ENCODE peak calls at places on chromosome 19, in five cellular contexts. One of them, this sample, is unnamed.

GRCh38 chr19:51948979-51949378 is 21.7 kb downstream of the ZNF613 start:
- DNase-seq in stimulated activated CD4-positive, alpha-beta T cell treated with anti-CD3 and anti-CD28 coated beads, Interleukin-2, amount 100 ng/mL, for 24 hours: no peak
- DNase-seq in aorta: peak
- DNase-seq in stomach: no peak
- DNase-seq in progenitor cell of endocrine pancreas: no peak
- DNase-seq in this sample: no peak

GRCh38 chr19:39792999-39793546 is 14.4 kb downstream of the LEUTX start:
- DNase-seq in stimulated activated CD4-positive, alpha-beta T cell treated with anti-CD3 and anti-CD28 coated beads, Interleukin-2, amount 100 ng/mL, for 24 hours: peak
- DNase-seq in aorta: peak
- DNase-seq in stomach: peak
- DNase-seq in progenitor cell of endocrine pancreas: peak
- DNase-seq in this sample: peak

GRCh38 chr19:35241417-35241816 is 7.4 kb upstream of the LSR start:
- DNase-seq in stimulated activated CD4-positive, alpha-beta T cell treated with anti-CD3 and anti-CD28 coated beads, Interleukin-2, amount 100 ng/mL, for 24 hours: no peak
- DNase-seq in aorta: no peak
- DNase-seq in stomach: no peak
- DNase-seq in progenitor cell of endocrine pancreas: no peak
- DNase-seq in this sample: no peak

GRCh38 chr19:2582984-2583956 is 107.3 kb downstream of the GADD45B start:
- DNase-seq in stimulated activated CD4-positive, alpha-beta T cell treated with anti-CD3 and anti-CD28 coated beads, Interleukin-2, amount 100 ng/mL, for 24 hours: no peak
- DNase-seq in aorta: peak
- DNase-seq in stomach: no peak
- DNase-seq in progenitor cell of endocrine pancreas: no peak
- DNase-seq in this sample: no peak

GRCh38 chr19:50705422-50706019 is 14.1 kb downstream of the SHANK1 start:
- DNase-seq in stimulated activated CD4-positive, alpha-beta T cell treated with anti-CD3 and anti-CD28 coated beads, Interleukin-2, amount 100 ng/mL, for 24 hours: peak
- DNase-seq in aorta: no peak
- DNase-seq in stomach: no peak
- DNase-seq in progenitor cell of endocrine pancreas: no peak
- DNase-seq in this sample: peak

GRCh38 chr19:33214621-33215020 is 11.0 kb downstream of the SLC7A10 start:
- DNase-seq in stimulated activated CD4-positive, alpha-beta T cell treated with anti-CD3 and anti-CD28 coated beads, Interleukin-2, amount 100 ng/mL, for 24 hours: no peak
- DNase-seq in aorta: no peak
- DNase-seq in stomach: no peak
- DNase-seq in progenitor cell of endocrine pancreas: no peak
- DNase-seq in this sample: peak

GRCh38 chr19:29450306-29450705 is 75.5 kb upstream of the VSTM2B start:
- DNase-seq in stimulated activated CD4-positive, alpha-beta T cell treated with anti-CD3 and anti-CD28 coated beads, Interleukin-2, amount 100 ng/mL, for 24 hours: no peak
- DNase-seq in aorta: no peak
- DNase-seq in stomach: no peak
- DNase-seq in progenitor cell of endocrine pancreas: no peak
- DNase-seq in this sample: no peak

GRCh38 chr19:5480427-5480836 is 25.2 kb downstream of the ZNRF4 start:
- DNase-seq in stimulated activated CD4-positive, alpha-beta T cell treated with anti-CD3 and anti-CD28 coated beads, Interleukin-2, amount 100 ng/mL, for 24 hours: peak
- DNase-seq in aorta: no peak
- DNase-seq in stomach: peak
- DNase-seq in progenitor cell of endocrine pancreas: no peak
- DNase-seq in this sample: peak

GRCh38 chr19:29263305-29264080 is 50.5 kb upstream of the UQCRFS1 start:
- DNase-seq in stimulated activated CD4-positive, alpha-beta T cell treated with anti-CD3 and anti-CD28 coated beads, Interleukin-2, amount 100 ng/mL, for 24 hours: peak
- DNase-seq in aorta: no peak
- DNase-seq in stomach: peak
- DNase-seq in progenitor cell of endocrine pancreas: peak
- DNase-seq in this sample: peak

GRCh38 chr19:28700176-28700575 is 512.8 kb downstream of the UQCRFS1 start:
- DNase-seq in stimulated activated CD4-positive, alpha-beta T cell treated with anti-CD3 and anti-CD28 coated beads, Interleukin-2, amount 100 ng/mL, for 24 hours: no peak
- DNase-seq in aorta: no peak
- DNase-seq in stomach: no peak
- DNase-seq in progenitor cell of endocrine pancreas: no peak
- DNase-seq in this sample: no peak

GRCh38 chr19:9061879-9062278 is 25.0 kb upstream of the OR1M1 start:
- DNase-seq in stimulated activated CD4-positive, alpha-beta T cell treated with anti-CD3 and anti-CD28 coated beads, Interleukin-2, amount 100 ng/mL, for 24 hours: no peak
- DNase-seq in aorta: no peak
- DNase-seq in stomach: no peak
- DNase-seq in progenitor cell of endocrine pancreas: no peak
- DNase-seq in this sample: no peak

GRCh38 chr19:44401108-44401786 is at the start of gene ZNF285:
- DNase-seq in stimulated activated CD4-positive, alpha-beta T cell treated with anti-CD3 and anti-CD28 coated beads, Interleukin-2, amount 100 ng/mL, for 24 hours: peak
- DNase-seq in aorta: peak
- DNase-seq in stomach: peak
- DNase-seq in progenitor cell of endocrine pancreas: peak
- DNase-seq in this sample: peak

GRCh38 chr19:2962018-2962670 is 15.2 kb upstream of the TLE6 start:
- DNase-seq in stimulated activated CD4-positive, alpha-beta T cell treated with anti-CD3 and anti-CD28 coated beads, Interleukin-2, amount 100 ng/mL, for 24 hours: peak
- DNase-seq in aorta: no peak
- DNase-seq in stomach: peak
- DNase-seq in progenitor cell of endocrine pancreas: peak
- DNase-seq in this sample: peak

GRCh38 chr19:7965259-7965841 is 21.9 kb upstream of the TIMM44 start:
- DNase-seq in stimulated activated CD4-positive, alpha-beta T cell treated with anti-CD3 and anti-CD28 coated beads, Interleukin-2, amount 100 ng/mL, for 24 hours: no peak
- DNase-seq in aorta: no peak
- DNase-seq in stomach: no peak
- DNase-seq in progenitor cell of endocrine pancreas: no peak
- DNase-seq in this sample: no peak

GRCh38 chr19:38838208-38838985 is 6.8 kb upstream of the ECH1 start:
- DNase-seq in stimulated activated CD4-positive, alpha-beta T cell treated with anti-CD3 and anti-CD28 coated beads, Interleukin-2, amount 100 ng/mL, for 24 hours: peak
- DNase-seq in aorta: no peak
- DNase-seq in stomach: peak
- DNase-seq in progenitor cell of endocrine pancreas: no peak
- DNase-seq in this sample: peak

GRCh38 chr19:17778621-17779280 is 16.2 kb upstream of the B3GNT3 start:
- DNase-seq in stimulated activated CD4-positive, alpha-beta T cell treated with anti-CD3 and anti-CD28 coated beads, Interleukin-2, amount 100 ng/mL, for 24 hours: no peak
- DNase-seq in aorta: no peak
- DNase-seq in stomach: no peak
- DNase-seq in progenitor cell of endocrine pancreas: no peak
- DNase-seq in this sample: no peak

GRCh38 chr19:3324405-3324856 is 42.0 kb upstream of the NFIC start:
- DNase-seq in stimulated activated CD4-positive, alpha-beta T cell treated with anti-CD3 and anti-CD28 coated beads, Interleukin-2, amount 100 ng/mL, for 24 hours: peak
- DNase-seq in aorta: peak
- DNase-seq in stomach: peak
- DNase-seq in progenitor cell of endocrine pancreas: peak
- DNase-seq in this sample: peak

GRCh38 chr19:41330476-41330875 is 20.5 kb downstream of the CCDC97 start:
- DNase-seq in stimulated activated CD4-positive, alpha-beta T cell treated with anti-CD3 and anti-CD28 coated beads, Interleukin-2, amount 100 ng/mL, for 24 hours: no peak
- DNase-seq in aorta: no peak
- DNase-seq in stomach: no peak
- DNase-seq in progenitor cell of endocrine pancreas: no peak
- DNase-seq in this sample: no peak

GRCh38 chr19:7497292-7497691 is 8.5 kb upstream of the PEX11G start:
- DNase-seq in stimulated activated CD4-positive, alpha-beta T cell treated with anti-CD3 and anti-CD28 coated beads, Interleukin-2, amount 100 ng/mL, for 24 hours: no peak
- DNase-seq in aorta: no peak
- DNase-seq in stomach: no peak
- DNase-seq in progenitor cell of endocrine pancreas: no peak
- DNase-seq in this sample: peak

GRCh38 chr19:12913871-12914690 is 5.0 kb downstream of the SYCE2 start:
- DNase-seq in stimulated activated CD4-positive, alpha-beta T cell treated with anti-CD3 and anti-CD28 coated beads, Interleukin-2, amount 100 ng/mL, for 24 hours: peak
- DNase-seq in aorta: no peak
- DNase-seq in stomach: no peak
- DNase-seq in progenitor cell of endocrine pancreas: no peak
- DNase-seq in this sample: no peak

GRCh38 chr19:2361259-2362038 is 1.4 kb downstream of the TMPRSS9 start:
- DNase-seq in stimulated activated CD4-positive, alpha-beta T cell treated with anti-CD3 and anti-CD28 coated beads, Interleukin-2, amount 100 ng/mL, for 24 hours: no peak
- DNase-seq in aorta: no peak
- DNase-seq in stomach: no peak
- DNase-seq in progenitor cell of endocrine pancreas: no peak
- DNase-seq in this sample: no peak

GRCh38 chr19:35519291-35519690 is 5.8 kb upstream of the DMKN start:
- DNase-seq in stimulated activated CD4-positive, alpha-beta T cell treated with anti-CD3 and anti-CD28 coated beads, Interleukin-2, amount 100 ng/mL, for 24 hours: no peak
- DNase-seq in aorta: no peak
- DNase-seq in stomach: no peak
- DNase-seq in progenitor cell of endocrine pancreas: no peak
- DNase-seq in this sample: peak

GRCh38 chr19:45876411-45877197 is 9.3 kb downstream of the IRF2BP1 start:
- DNase-seq in stimulated activated CD4-positive, alpha-beta T cell treated with anti-CD3 and anti-CD28 coated beads, Interleukin-2, amount 100 ng/mL, for 24 hours: peak
- DNase-seq in aorta: no peak
- DNase-seq in stomach: peak
- DNase-seq in progenitor cell of endocrine pancreas: peak
- DNase-seq in this sample: no peak

GRCh38 chr19:13585512-13585911 is 79.2 kb upstream of the CACNA1A start:
- DNase-seq in stimulated activated CD4-positive, alpha-beta T cell treated with anti-CD3 and anti-CD28 coated beads, Interleukin-2, amount 100 ng/mL, for 24 hours: no peak
- DNase-seq in aorta: no peak
- DNase-seq in stomach: no peak
- DNase-seq in progenitor cell of endocrine pancreas: no peak
- DNase-seq in this sample: no peak

GRCh38 chr19:45902651-45903625 is 525 bp upstream of the MYPOP start:
- DNase-seq in stimulated activated CD4-positive, alpha-beta T cell treated with anti-CD3 and anti-CD28 coated beads, Interleukin-2, amount 100 ng/mL, for 24 hours: peak
- DNase-seq in aorta: peak
- DNase-seq in stomach: peak
- DNase-seq in progenitor cell of endocrine pancreas: peak
- DNase-seq in this sample: peak

GRCh38 chr19:33865306-33865705 is 68.6 kb downstream of the KCTD15 start:
- DNase-seq in stimulated activated CD4-positive, alpha-beta T cell treated with anti-CD3 and anti-CD28 coated beads, Interleukin-2, amount 100 ng/mL, for 24 hours: no peak
- DNase-seq in aorta: no peak
- DNase-seq in stomach: no peak
- DNase-seq in progenitor cell of endocrine pancreas: no peak
- DNase-seq in this sample: no peak

GRCh38 chr19:51372649-51373504 is at the start of gene NKG7:
- DNase-seq in stimulated activated CD4-positive, alpha-beta T cell treated with anti-CD3 and anti-CD28 coated beads, Interleukin-2, amount 100 ng/mL, for 24 hours: peak
- DNase-seq in aorta: peak
- DNase-seq in stomach: no peak
- DNase-seq in progenitor cell of endocrine pancreas: no peak
- DNase-seq in this sample: no peak

GRCh38 chr19:55158848-55159793 is 1.6 kb upstream of the TNNI3 start:
- DNase-seq in stimulated activated CD4-positive, alpha-beta T cell treated with anti-CD3 and anti-CD28 coated beads, Interleukin-2, amount 100 ng/mL, for 24 hours: no peak
- DNase-seq in aorta: no peak
- DNase-seq in stomach: no peak
- DNase-seq in progenitor cell of endocrine pancreas: no peak
- DNase-seq in this sample: peak

This sample was measured in Calu3.